ENCODE peak calls at places on chromosomes 16 and 17, in nine cellular contexts. One of them, this sample, is unnamed.

GRCh38 chr16:1188781-1189189 is 35.9 kb downstream of the CACNA1H start:
- DNase-seq in fibroblast of mammary gland: peak; percentile 18
- DNase-seq in heart left ventricle: no peak
- DNase-seq in A549: no peak
- DNase-seq in WTC11: peak; percentile 79
- DNase-seq in mesothelial cell of epicardium: peak; percentile 72
- DNase-seq in transverse colon: peak; percentile 44
- DNase-seq in keratinocyte: no peak
- DNase-seq in GM13976: peak; percentile 74
- DNase-seq in this sample: peak; percentile 82

GRCh38 chr16:35195173-35195863 is 1735.9 kb downstream of the TP53TG3F start:
- DNase-seq in fibroblast of mammary gland: no peak
- DNase-seq in heart left ventricle: no peak
- DNase-seq in A549: no peak
- DNase-seq in WTC11: no peak
- DNase-seq in mesothelial cell of epicardium: no peak
- DNase-seq in transverse colon: no peak
- DNase-seq in keratinocyte: no peak
- DNase-seq in GM13976: no peak
- DNase-seq in this sample: no peak

GRCh38 chr17:5837055-5837491 is 233.1 kb upstream of the WSCD1 start:
- DNase-seq in fibroblast of mammary gland: peak; percentile 53
- DNase-seq in heart left ventricle: no peak
- DNase-seq in A549: peak; percentile 73
- DNase-seq in WTC11: no peak
- DNase-seq in mesothelial cell of epicardium: no peak
- DNase-seq in transverse colon: no peak
- DNase-seq in keratinocyte: peak; percentile 90
- DNase-seq in GM13976: no peak
- DNase-seq in this sample: no peak

GRCh38 chr16:1941162-1941923 is 1.7 kb downstream of the MSRB1 start:
- DNase-seq in fibroblast of mammary gland: no peak
- DNase-seq in heart left ventricle: no peak
- DNase-seq in A549: no peak
- DNase-seq in WTC11: peak; percentile 72
- DNase-seq in mesothelial cell of epicardium: no peak
- DNase-seq in transverse colon: no peak
- DNase-seq in keratinocyte: no peak
- DNase-seq in GM13976: no peak
- DNase-seq in this sample: no peak

GRCh38 chr17:15119928-15120327 is 145.2 kb downstream of the PMP22 start:
- DNase-seq in fibroblast of mammary gland: peak; percentile 38
- DNase-seq in heart left ventricle: no peak
- DNase-seq in A549: no peak
- DNase-seq in WTC11: no peak
- DNase-seq in mesothelial cell of epicardium: no peak
- DNase-seq in transverse colon: no peak
- DNase-seq in keratinocyte: no peak
- DNase-seq in GM13976: no peak
- DNase-seq in this sample: no peak

GRCh38 chr16:12231666-12232065 is 255.1 kb downstream of the SNX29 start:
- DNase-seq in fibroblast of mammary gland: peak; percentile 79
- DNase-seq in heart left ventricle: no peak
- DNase-seq in A549: no peak
- DNase-seq in WTC11: no peak
- DNase-seq in mesothelial cell of epicardium: no peak
- DNase-seq in transverse colon: no peak
- DNase-seq in keratinocyte: no peak
- DNase-seq in GM13976: no peak
- DNase-seq in this sample: no peak

GRCh38 chr17:63973930-63974593 is 1.3 kb upstream of the SCN4A start:
- DNase-seq in fibroblast of mammary gland: peak; percentile 29
- DNase-seq in heart left ventricle: no peak
- DNase-seq in A549: peak; percentile 51
- DNase-seq in WTC11: no peak
- DNase-seq in mesothelial cell of epicardium: no peak
- DNase-seq in transverse colon: peak; percentile 26
- DNase-seq in keratinocyte: peak; percentile 32
- DNase-seq in GM13976: no peak
- DNase-seq in this sample: no peak

GRCh38 chr16:27432600-27432957 is 30.6 kb downstream of the IL21R start:
- DNase-seq in fibroblast of mammary gland: peak; percentile 86
- DNase-seq in heart left ventricle: no peak
- DNase-seq in A549: no peak
- DNase-seq in WTC11: no peak
- DNase-seq in mesothelial cell of epicardium: no peak
- DNase-seq in transverse colon: no peak
- DNase-seq in keratinocyte: peak; percentile 67
- DNase-seq in GM13976: no peak
- DNase-seq in this sample: peak; percentile 61

GRCh38 chr17:35245196-35245486 is 2.3 kb downstream of the SLFN5 start:
- DNase-seq in fibroblast of mammary gland: peak; percentile 92
- DNase-seq in heart left ventricle: no peak
- DNase-seq in A549: peak; percentile 63
- DNase-seq in WTC11: no peak
- DNase-seq in mesothelial cell of epicardium: no peak
- DNase-seq in transverse colon: no peak
- DNase-seq in keratinocyte: no peak
- DNase-seq in GM13976: no peak
- DNase-seq in this sample: no peak

GRCh38 chr17:3035968-3036280 is 27.5 kb downstream of the OR1D5 start:
- DNase-seq in fibroblast of mammary gland: no peak
- DNase-seq in heart left ventricle: no peak
- DNase-seq in A549: no peak
- DNase-seq in WTC11: no peak
- DNase-seq in mesothelial cell of epicardium: no peak
- DNase-seq in transverse colon: no peak
- DNase-seq in keratinocyte: no peak
- DNase-seq in GM13976: no peak
- DNase-seq in this sample: no peak

GRCh38 chr16:70685061-70685937 is 554 bp downstream of the MTSS2 start:
- DNase-seq in fibroblast of mammary gland: no peak
- DNase-seq in heart left ventricle: peak; percentile 63
- DNase-seq in A549: no peak
- DNase-seq in WTC11: no peak
- DNase-seq in mesothelial cell of epicardium: no peak
- DNase-seq in transverse colon: no peak
- DNase-seq in keratinocyte: no peak
- DNase-seq in GM13976: peak; percentile 69
- DNase-seq in this sample: no peak

GRCh38 chr16:27286446-27286845 is 17.9 kb upstream of the NSMCE1 start:
- DNase-seq in fibroblast of mammary gland: peak; percentile 97
- DNase-seq in heart left ventricle: no peak
- DNase-seq in A549: peak; percentile 55
- DNase-seq in WTC11: no peak
- DNase-seq in mesothelial cell of epicardium: no peak
- DNase-seq in transverse colon: no peak
- DNase-seq in keratinocyte: peak; percentile 60
- DNase-seq in GM13976: no peak
- DNase-seq in this sample: no peak

GRCh38 chr16:56191807-56192643 is 736 bp downstream of the GNAO1 start:
- DNase-seq in fibroblast of mammary gland: no peak
- DNase-seq in heart left ventricle: peak; percentile 58
- DNase-seq in A549: no peak
- DNase-seq in WTC11: no peak
- DNase-seq in mesothelial cell of epicardium: no peak
- DNase-seq in transverse colon: no peak
- DNase-seq in keratinocyte: no peak
- DNase-seq in GM13976: peak; percentile 22
- DNase-seq in this sample: no peak

GRCh38 chr17:74429604-74430384 is 2.1 kb upstream of the GPRC5C start:
- DNase-seq in fibroblast of mammary gland: peak; percentile 16
- DNase-seq in heart left ventricle: no peak
- DNase-seq in A549: no peak
- DNase-seq in WTC11: no peak
- DNase-seq in mesothelial cell of epicardium: no peak
- DNase-seq in transverse colon: peak; percentile 67
- DNase-seq in keratinocyte: no peak
- DNase-seq in GM13976: no peak
- DNase-seq in this sample: no peak

GRCh38 chr16:58187657-58188430 is 10.1 kb downstream of the CSNK2A2 start:
- DNase-seq in fibroblast of mammary gland: no peak
- DNase-seq in heart left ventricle: no peak
- DNase-seq in A549: no peak
- DNase-seq in WTC11: no peak
- DNase-seq in mesothelial cell of epicardium: no peak
- DNase-seq in transverse colon: no peak
- DNase-seq in keratinocyte: no peak
- DNase-seq in GM13976: no peak
- DNase-seq in this sample: no peak

GRCh38 chr17:17788967-17789366 is 47.8 kb downstream of the SREBF1 start:
- DNase-seq in fibroblast of mammary gland: no peak
- DNase-seq in heart left ventricle: no peak
- DNase-seq in A549: no peak
- DNase-seq in WTC11: no peak
- DNase-seq in mesothelial cell of epicardium: no peak
- DNase-seq in transverse colon: no peak
- DNase-seq in keratinocyte: no peak
- DNase-seq in GM13976: no peak
- DNase-seq in this sample: no peak

GRCh38 chr16:31148281-31148728 is 1.6 kb downstream of the PRSS36 start:
- DNase-seq in fibroblast of mammary gland: no peak
- DNase-seq in heart left ventricle: no peak
- DNase-seq in A549: no peak
- DNase-seq in WTC11: peak; percentile 77
- DNase-seq in mesothelial cell of epicardium: no peak
- DNase-seq in transverse colon: peak; percentile 88
- DNase-seq in keratinocyte: no peak
- DNase-seq in GM13976: no peak
- DNase-seq in this sample: no peak

GRCh38 chr17:66727634-66728570 is 107.0 kb upstream of the CACNG5 start:
- DNase-seq in fibroblast of mammary gland: peak; percentile 45
- DNase-seq in heart left ventricle: no peak
- DNase-seq in A549: peak; percentile 72
- DNase-seq in WTC11: peak; percentile 79
- DNase-seq in mesothelial cell of epicardium: peak; percentile 43
- DNase-seq in transverse colon: peak; percentile 57
- DNase-seq in keratinocyte: no peak
- DNase-seq in GM13976: peak; percentile 82
- DNase-seq in this sample: no peak
- TF ChIP-seq CTCF in fibroblast of mammary gland: peak; percentile 64
- TF ChIP-seq CTCF in heart left ventricle: peak; percentile 37
- TF ChIP-seq CTCF in A549: peak; percentile 64
- TF ChIP-seq CTCF in WTC11: peak; percentile 36
- TF ChIP-seq CTCF in mesothelial cell of epicardium: peak; percentile 49
- TF ChIP-seq CTCF in transverse colon: peak; percentile 60
- TF ChIP-seq CTCF in keratinocyte: peak; percentile 88
- TF ChIP-seq CTCF in GM13976: peak; percentile 78
- TF ChIP-seq CTCF in this sample: peak; percentile 87

GRCh38 chr17:7405413-7405881 is 1.6 kb upstream of the TMEM256 start:
- DNase-seq in fibroblast of mammary gland: no peak
- DNase-seq in heart left ventricle: no peak
- DNase-seq in A549: no peak
- DNase-seq in WTC11: no peak
- DNase-seq in mesothelial cell of epicardium: no peak
- DNase-seq in transverse colon: no peak
- DNase-seq in keratinocyte: no peak
- DNase-seq in GM13976: no peak
- DNase-seq in this sample: no peak
- TF ChIP-seq CTCF in fibroblast of mammary gland: no peak
- TF ChIP-seq CTCF in heart left ventricle: no peak
- TF ChIP-seq CTCF in A549: no peak
- TF ChIP-seq CTCF in WTC11: no peak
- TF ChIP-seq CTCF in mesothelial cell of epicardium: no peak
- TF ChIP-seq CTCF in transverse colon: no peak
- TF ChIP-seq CTCF in keratinocyte: no peak
- TF ChIP-seq CTCF in GM13976: no peak
- TF ChIP-seq CTCF in this sample: no peak

DNA sequence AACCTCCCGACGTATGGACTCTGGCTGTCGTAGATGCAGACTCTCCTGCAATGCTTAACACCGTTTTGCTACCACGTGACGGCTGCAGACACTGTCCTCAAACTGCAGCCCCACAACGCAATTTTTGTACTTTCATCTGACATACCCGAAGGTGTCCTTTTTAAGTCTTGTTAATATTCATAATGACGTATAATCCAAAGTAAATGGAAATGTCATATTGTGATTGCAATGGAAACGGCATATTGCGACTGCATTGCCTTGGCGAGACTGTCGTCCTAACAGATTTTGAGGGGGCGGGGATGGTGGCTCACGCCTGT is 79.3 kb upstream of the TBC1D3K start:
- DNase-seq in fibroblast of mammary gland: no peak
- DNase-seq in heart left ventricle: no peak
- DNase-seq in A549: no peak
- DNase-seq in WTC11: no peak
- DNase-seq in mesothelial cell of epicardium: no peak
- DNase-seq in transverse colon: no peak
- DNase-seq in keratinocyte: no peak
- DNase-seq in GM13976: no peak
- DNase-seq in this sample: no peak
- TF ChIP-seq CTCF in fibroblast of mammary gland: no peak
- TF ChIP-seq CTCF in heart left ventricle: no peak
- TF ChIP-seq CTCF in A549: no peak
- TF ChIP-seq CTCF in WTC11: no peak
- TF ChIP-seq CTCF in mesothelial cell of epicardium: peak; percentile 20
- TF ChIP-seq CTCF in transverse colon: no peak
- TF ChIP-seq CTCF in keratinocyte: peak; percentile 0
- TF ChIP-seq CTCF in GM13976: no peak
- TF ChIP-seq CTCF in this sample: peak; percentile 22

GRCh38 chr17:73237714-73238113 is 24.0 kb downstream of the CPSF4L start:
- DNase-seq in fibroblast of mammary gland: no peak
- DNase-seq in heart left ventricle: no peak
- DNase-seq in A549: no peak
- DNase-seq in WTC11: no peak
- DNase-seq in mesothelial cell of epicardium: no peak
- DNase-seq in transverse colon: no peak
- DNase-seq in keratinocyte: no peak
- DNase-seq in GM13976: no peak
- DNase-seq in this sample: no peak

GRCh38 chr17:73234746-73235145 is 26.9 kb downstream of the CPSF4L start:
- DNase-seq in fibroblast of mammary gland: no peak
- DNase-seq in heart left ventricle: no peak
- DNase-seq in A549: no peak
- DNase-seq in WTC11: no peak
- DNase-seq in mesothelial cell of epicardium: no peak
- DNase-seq in transverse colon: peak; percentile 48
- DNase-seq in keratinocyte: no peak
- DNase-seq in GM13976: no peak
- DNase-seq in this sample: no peak

DNA sequence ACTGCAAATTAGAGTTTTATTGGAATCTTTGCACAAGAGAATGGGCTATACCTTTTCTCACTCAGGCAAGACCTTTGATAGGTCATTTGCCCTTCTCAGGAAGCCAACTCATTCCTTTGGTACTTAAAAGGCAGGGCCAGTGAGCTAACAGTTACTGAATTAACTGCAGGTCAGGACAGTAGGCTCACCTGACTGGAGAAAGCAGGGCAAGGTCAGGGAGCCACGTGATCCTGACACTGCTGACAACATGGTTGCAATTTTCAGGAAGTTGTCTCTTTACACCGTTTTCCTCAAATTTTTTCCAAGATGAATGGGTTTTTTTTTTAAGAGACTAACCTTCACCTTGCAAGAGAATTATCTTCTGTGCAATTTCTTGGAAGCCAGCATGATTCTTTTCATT is 21.1 kb downstream of the CPSF4L start:
- DNase-seq in fibroblast of mammary gland: no peak
- DNase-seq in heart left ventricle: no peak
- DNase-seq in A549: no peak
- DNase-seq in WTC11: no peak
- DNase-seq in mesothelial cell of epicardium: no peak
- DNase-seq in transverse colon: no peak
- DNase-seq in keratinocyte: no peak
- DNase-seq in GM13976: no peak
- DNase-seq in this sample: no peak
- TF ChIP-seq CTCF in fibroblast of mammary gland: no peak
- TF ChIP-seq CTCF in heart left ventricle: no peak
- TF ChIP-seq CTCF in A549: no peak
- TF ChIP-seq CTCF in WTC11: no peak
- TF ChIP-seq CTCF in mesothelial cell of epicardium: no peak
- TF ChIP-seq CTCF in transverse colon: no peak
- TF ChIP-seq CTCF in keratinocyte: no peak
- TF ChIP-seq CTCF in GM13976: no peak
- TF ChIP-seq CTCF in this sample: no peak